ENCODE peak calls at places on chromosomes 12 and 14, in seven cellular contexts. Q, V, C, F, D, B and Y are unnamed samples. For H3K36me3 and H3K4me1, the result is how much of the 10 kb centered on the place peaks cover.

GRCh38 chr14:55832122-55832911 is 252.3 kb downstream of the KTN1 start:
- DNase-seq in Q (no peak), V (peak), C (no peak), F (no peak), D (no peak), B (no peak), Y (no peak)

GRCh38 chr12:120529641-120530314 is 820 bp upstream of the COQ5 start:
- DNase-seq in Q (no peak), V (peak), C (peak), F (no peak), D (no peak), B (no peak), Y (no peak)

GRCh38 chr12:45612044-45612794 is 117.3 kb upstream of the ARID2 start:
- DNase-seq in Q (no peak), V (peak), C (no peak), F (no peak), D (no peak), B (no peak), Y (no peak)

GRCh38 chr12:12684375-12685106 is 11.4 kb downstream of the GPR19 start:
- DNase-seq in Q (peak), V (peak), C (peak), F (no peak), D (peak), B (no peak), Y (no peak)

GRCh38 chr12:127667131-127667685 is 599.8 kb upstream of the TMEM132C start:
- DNase-seq in Q (no peak), V (no peak), C (no peak), F (no peak), D (no peak), B (no peak), Y (no peak)

GRCh38 chr14:75088566-75089373 is 19.3 kb downstream of the ZC2HC1C start:
- DNase-seq in Q (no peak), V (peak), C (peak), F (no peak), D (peak), B (peak), Y (no peak)

GRCh38 chr14:37587881-37588666 is 7.0 kb downstream of the FOXA1 start:
- DNase-seq in Q (no peak), V (no peak), C (no peak), F (no peak), D (no peak), B (no peak), Y (no peak)

GRCh38 chr14:98940693-98941437 is 331.1 kb downstream of the BCL11B start:
- DNase-seq in Q (no peak), V (no peak), C (no peak), F (peak), D (no peak), B (no peak), Y (no peak)

GRCh38 chr14:93146119-93146518 is 30.4 kb upstream of the ITPK1 start:
- DNase-seq in Q (no peak), V (no peak), C (no peak), F (no peak), D (no peak), B (no peak), Y (no peak)

DNA sequence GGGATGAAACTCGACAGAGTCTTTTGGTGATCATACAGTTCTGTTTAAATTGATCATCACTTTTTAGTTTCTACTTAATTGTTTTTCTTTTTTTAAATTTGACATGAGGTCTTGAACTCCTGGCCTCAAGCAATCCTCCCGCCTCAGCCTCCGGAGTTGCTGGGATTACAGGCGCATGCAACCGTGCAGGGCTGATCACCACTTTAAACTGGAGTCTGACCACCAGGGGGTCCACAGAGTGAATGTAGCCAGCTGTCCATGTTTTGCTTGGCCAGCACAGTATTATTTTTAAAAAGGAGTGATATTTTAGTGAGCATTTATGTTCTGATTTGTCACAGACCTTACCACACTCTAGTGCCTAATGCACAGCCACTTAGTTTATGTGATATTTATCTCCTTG is 10.7 kb downstream of the DAAM1 start:
- DNase-seq in Q (no peak), V (no peak), C (no peak), F (no peak), D (no peak), B (no peak), Y (no peak)
- TF ChIP-seq CTCF in Q (no peak), V (peak), C (no peak), F (no peak), D (no peak), B (no peak), Y (no peak)

DNA sequence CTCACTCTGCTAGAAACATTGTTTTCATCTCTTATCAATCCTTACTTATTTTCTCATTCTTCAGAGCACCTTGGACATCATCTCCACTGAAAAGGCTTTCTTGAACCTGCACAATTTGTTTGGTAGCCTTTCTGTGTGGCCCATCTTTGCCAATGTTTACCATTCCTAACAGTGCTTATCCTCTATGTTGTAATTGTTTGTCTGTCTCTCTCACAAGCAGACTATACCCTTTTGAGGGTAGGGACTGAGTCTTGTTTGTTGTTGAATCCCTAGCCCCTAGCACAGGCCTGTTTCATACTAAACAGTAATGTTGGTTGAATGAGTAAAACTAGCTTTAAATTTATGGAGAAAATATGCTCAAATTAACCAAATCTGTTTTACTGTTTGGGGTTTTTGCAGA is 9.2 kb downstream of the MRPL42 start:
- DNase-seq in Q (no peak), V (no peak), C (no peak), F (no peak), D (no peak), B (no peak), Y (no peak)
- H3K36me3 ChIP-seq in Q (half or more), V (under half), C (half or more), F (under half), D (under half), B (under half), Y (under half)

DNA sequence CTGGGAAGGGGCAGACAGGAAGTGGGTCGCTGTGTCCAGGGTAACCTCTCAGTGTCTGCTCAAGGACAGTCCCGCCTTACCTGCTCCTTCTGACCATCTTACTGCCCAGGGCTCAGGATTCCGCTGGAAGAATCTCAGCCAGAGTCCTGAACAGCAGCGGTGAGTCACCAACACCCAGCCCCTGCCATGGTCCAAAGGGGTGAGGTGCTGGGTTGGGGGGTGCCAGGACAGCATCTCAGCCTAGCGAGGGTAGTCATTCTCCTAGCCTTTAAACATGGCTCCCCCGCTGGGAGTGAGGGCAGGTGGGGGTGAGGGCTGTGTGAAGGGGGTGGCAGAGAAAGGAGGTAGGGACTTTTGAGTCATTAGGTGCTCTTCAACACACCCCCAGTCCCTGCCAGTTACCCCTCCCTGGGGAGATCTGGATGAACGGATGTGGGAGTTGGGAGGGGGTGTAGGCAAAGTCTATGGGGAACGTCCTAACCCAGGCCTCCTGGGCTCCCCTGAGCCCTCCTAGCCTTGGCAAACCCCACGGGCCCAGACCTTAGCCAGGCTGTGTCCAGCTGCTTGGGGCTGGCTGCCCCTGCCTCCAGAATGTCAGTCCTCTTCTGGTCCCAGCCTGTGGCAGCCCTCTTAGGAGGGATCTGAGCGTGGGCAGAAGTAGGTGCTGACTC is 2.5 kb downstream of the TAMALIN start:
- DNase-seq in Q (no peak), V (no peak), C (no peak), F (no peak), D (no peak), B (no peak), Y (no peak)
- H3K4me1 ChIP-seq in Q (under half), V (under half), C (under half), F (under half), D (under half), B (under half), Y (half or more)

DNA sequence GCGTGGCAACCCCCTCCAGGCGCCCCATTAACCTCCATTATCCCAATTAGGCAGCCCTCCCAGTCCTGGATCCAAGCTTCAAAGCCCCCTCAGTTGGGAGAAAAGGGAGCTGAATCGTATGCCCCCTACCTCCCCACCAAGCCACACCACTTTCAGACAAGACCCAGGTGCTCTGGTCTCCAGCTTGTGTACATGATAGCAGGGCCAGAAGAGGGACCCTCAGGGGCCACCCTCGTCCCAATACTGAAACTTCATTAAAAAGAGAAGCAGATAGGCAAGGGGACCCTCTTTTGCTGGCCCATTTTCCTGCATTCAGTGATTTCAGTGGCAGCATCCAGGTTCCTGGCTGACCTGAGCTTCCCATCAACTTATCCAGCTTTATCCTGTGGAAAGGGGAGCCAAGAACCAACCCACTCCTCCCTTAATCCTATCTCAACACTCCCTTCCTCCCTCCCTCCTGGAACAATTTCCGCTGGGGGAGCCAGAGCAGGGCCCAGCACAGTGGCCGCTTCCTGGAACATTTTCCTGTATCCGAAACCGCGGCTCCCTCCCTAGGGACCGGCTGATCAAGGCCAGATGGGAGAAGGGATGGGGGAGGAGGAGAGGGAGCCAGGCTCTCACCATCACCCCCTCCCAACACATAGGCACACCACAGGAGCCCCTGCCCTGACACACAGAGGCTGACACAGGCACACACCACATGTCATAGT is 9.5 kb upstream of the SP7 start:
- DNase-seq in Q (peak), V (no peak), C (no peak), F (no peak), D (peak), B (peak), Y (no peak)
- TF ChIP-seq CTCF in Q (no peak), V (no peak), C (no peak), F (no peak), D (no peak), B (no peak), Y (no peak)

GRCh38 chr14:91339606-91340369 is 77.8 kb downstream of the CCDC88C start:
- DNase-seq in Q (no peak), V (no peak), C (no peak), F (no peak), D (no peak), B (no peak), Y (no peak)

GRCh38 chr14:91339076-91339475 is 78.5 kb downstream of the CCDC88C start:
- DNase-seq in Q (no peak), V (no peak), C (no peak), F (no peak), D (no peak), B (no peak), Y (no peak)

GRCh38 chr14:91342243-91342760 is 75.3 kb downstream of the CCDC88C start:
- DNase-seq in Q (no peak), V (no peak), C (no peak), F (no peak), D (no peak), B (no peak), Y (no peak)

GRCh38 chr14:91343051-91343450 is 74.6 kb downstream of the CCDC88C start:
- DNase-seq in Q (no peak), V (no peak), C (no peak), F (no peak), D (no peak), B (no peak), Y (no peak)

DNA sequence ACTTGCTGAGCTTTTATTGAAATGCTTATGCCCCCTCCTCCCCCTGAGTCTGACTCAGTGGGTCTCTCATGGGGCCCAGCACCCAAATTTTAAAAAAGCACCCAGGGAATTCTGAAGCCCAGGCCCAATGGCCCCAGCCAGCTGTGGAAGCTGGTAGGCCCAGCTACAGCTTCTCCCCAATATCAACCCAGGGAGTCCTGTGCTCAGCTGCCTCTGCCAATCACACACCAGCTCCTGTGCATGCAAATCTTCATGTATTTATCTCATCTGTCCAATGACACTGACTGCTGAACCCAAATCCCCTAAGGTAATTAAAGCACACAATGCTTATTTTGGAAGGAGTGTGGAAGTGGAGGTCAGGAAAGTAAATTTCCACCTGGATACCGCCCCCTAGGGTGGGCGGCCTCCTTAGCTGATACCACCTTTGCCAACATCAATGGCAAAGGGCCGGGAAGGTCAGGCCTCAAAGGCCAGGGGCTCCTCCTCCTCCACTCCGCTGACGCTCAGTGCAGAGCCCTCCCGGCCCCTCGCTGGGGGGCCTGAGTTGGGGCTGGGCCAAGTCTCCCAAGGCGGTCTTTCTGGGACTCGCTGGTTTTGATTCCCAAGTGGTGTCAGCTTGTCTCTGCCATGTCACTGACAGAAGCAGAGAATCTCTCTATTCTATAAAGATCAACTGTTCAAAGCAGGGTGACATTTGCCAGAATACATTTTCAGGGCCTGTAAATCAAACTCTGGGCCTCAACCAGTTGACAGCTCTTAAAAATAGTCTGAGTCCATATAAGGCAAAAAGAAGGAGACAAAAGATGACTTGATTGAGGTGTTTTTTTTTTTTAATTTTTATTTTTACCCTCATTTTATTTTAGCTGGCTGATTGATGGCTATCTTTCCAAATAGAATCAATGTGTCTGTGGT is 76.0 kb downstream of the CCDC88C start:
- DNase-seq in Q (no peak), V (no peak), C (no peak), F (no peak), D (no peak), B (no peak), Y (no peak)
- H3K36me3 ChIP-seq in Q (under half), V (under half), C (half or more), F (under half), D (under half), B (under half), Y (under half)